ENCODE peak calls at places on chromosomes 12 and 14, in nine cellular contexts. Y is heart left ventricle, W is lower leg skin, C is stomach, R is breast epithelium, H is IMR-90, J is A549, X is thyroid gland, Q is ovary. F is an unnamed sample.

GRCh38 chr14:77033622-77034521 is 5.4 kb upstream of the IRF2BPL start:
- DNase-seq in H (peak; percentile 96), W (peak; percentile 83), X (peak; percentile 90), Y (peak; percentile 91), Q (peak; percentile 87), J (peak; percentile 92), C (peak; percentile 82), R (peak; percentile 84), F (peak; percentile 87)

GRCh38 chr14:32697704-32698103 is 241.0 kb upstream of the NPAS3 start:
- DNase-seq in Q (no peak), H (peak; percentile 54), C (no peak), R (no peak), J (no peak), X (no peak), Y (no peak), W (no peak), F (no peak)

GRCh38 chr14:61677469-61677868 is 17.8 kb upstream of the HIF1A start:
- DNase-seq in W (no peak), Y (no peak), X (no peak), R (no peak), H (no peak), Q (no peak), J (no peak), C (no peak), F (no peak)

GRCh38 chr14:100777366-100778077 is 48.4 kb upstream of the MEG3 start:
- DNase-seq in X (no peak), H (no peak), Q (no peak), R (no peak), C (peak; percentile 1), W (no peak), Y (no peak), J (no peak), F (no peak)

GRCh38 chr12:106428379-106428778 is 70.8 kb downstream of the POLR3B start:
- DNase-seq in C (peak; percentile 28), R (no peak), Q (peak; percentile 40), W (no peak), Y (peak; percentile 17), J (no peak), X (peak; percentile 33), H (peak; percentile 52), F (peak; percentile 44)

GRCh38 chr12:105280966-105281693 is 45.2 kb upstream of the APPL2 start:
- DNase-seq in W (no peak), R (no peak), C (peak; percentile 74), X (no peak), H (no peak), Y (no peak), J (no peak), Q (no peak), F (no peak)

GRCh38 chr14:79161576-79161975 is 991.4 kb downstream of the NRXN3 start:
- DNase-seq in W (no peak), C (no peak), R (no peak), Q (no peak), X (no peak), H (peak; percentile 56), Y (peak; percentile 7), J (no peak), F (peak; percentile 24)

GRCh38 chr12:116677202-116677651 is 60.6 kb downstream of the SPRING1 start:
- DNase-seq in Q (no peak), R (no peak), C (no peak), H (no peak), J (no peak), X (no peak), W (no peak), Y (no peak), F (no peak)

GRCh38 chr14:44404021-44404420 is 103.1 kb downstream of the FSCB start:
- DNase-seq in R (no peak), J (no peak), Q (no peak), W (no peak), H (no peak), Y (no peak), X (peak; percentile 26), C (no peak), F (no peak)

GRCh38 chr12:56151672-56152131 is 685 bp upstream of the MYL6B start:
- DNase-seq in W (peak; percentile 56), J (peak; percentile 94), C (peak; percentile 68), H (no peak), R (no peak), Y (peak; percentile 37), X (peak; percentile 57), Q (peak; percentile 59), F (peak; percentile 74)
- TF ChIP-seq POLR2A in W (no peak), J (peak; percentile 19), C (no peak), H (no peak), R (no peak), Y (no peak), X (no peak), Q (no peak), F (no peak)

DNA sequence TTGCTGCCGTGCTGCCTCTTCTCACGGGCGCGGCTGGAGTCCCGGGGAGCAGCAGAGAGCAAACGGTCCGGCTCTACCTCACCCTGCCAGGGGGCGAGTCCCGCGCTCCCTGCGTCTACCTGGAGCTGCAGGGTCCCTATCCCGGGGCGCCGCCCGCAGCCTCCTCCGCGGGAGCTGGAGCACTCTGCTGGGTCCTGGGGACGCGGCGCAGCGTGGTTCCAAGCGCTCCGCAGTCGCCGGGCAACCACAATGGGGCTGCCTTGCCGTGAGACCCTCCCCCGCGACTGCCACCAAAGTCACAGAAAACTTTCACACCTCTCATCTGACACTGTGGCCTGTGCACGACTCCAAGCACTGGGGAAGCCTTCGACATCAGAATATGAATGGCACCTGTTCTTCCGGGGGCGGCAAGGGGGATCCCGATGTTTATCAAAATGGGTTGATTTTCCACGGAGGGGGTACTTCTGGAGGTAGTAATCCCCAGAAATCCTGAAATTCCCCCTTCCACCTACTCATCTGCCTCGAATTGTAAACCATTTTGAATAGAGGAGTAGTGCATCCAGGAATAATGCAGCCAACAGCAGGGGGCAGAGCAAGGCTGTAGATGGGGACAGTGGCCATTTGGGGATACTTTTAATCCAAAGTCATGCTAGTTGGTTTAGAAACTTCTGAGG is at the start of gene C12orf42:
- DNase-seq in W (no peak), H (no peak), R (peak; percentile 26), Y (no peak), X (no peak), C (no peak), J (peak; percentile 80), Q (no peak), F (peak; percentile 54)
- H3K4me3 ChIP-seq in W (no peak within 1 kb of the TSS), H (no peak within 1 kb of the TSS), R (peak within 1 kb of the TSS; percentile 21), Y (peak within 1 kb of the TSS; percentile 42), X (no peak within 1 kb of the TSS), C (peak within 1 kb of the TSS; percentile 47), J (peak within 1 kb of the TSS; percentile 54), Q (no peak within 1 kb of the TSS), F (peak within 1 kb of the TSS; percentile 56)

GRCh38 chr12:112847708-112848337 is 56.3 kb downstream of the RPH3A start:
- DNase-seq in H (no peak), R (no peak), J (no peak), W (no peak), X (no peak), Q (no peak), C (no peak), Y (no peak), F (no peak)
- TF ChIP-seq CTCF in H (no peak), R (no peak), J (no peak), W (no peak), X (no peak), Q (no peak), C (no peak), Y (no peak), F (no peak)

GRCh38 chr12:46358325-46358700 is 14.3 kb downstream of the SLC38A2 start:
- DNase-seq in H (no peak), R (no peak), J (no peak), Y (no peak), W (no peak), Q (no peak), C (no peak), X (no peak), F (no peak)

GRCh38 chr12:46360908-46361666 is 11.5 kb downstream of the SLC38A2 start:
- DNase-seq in C (no peak), Q (no peak), Y (no peak), H (no peak), W (no peak), R (no peak), J (no peak), X (no peak), F (no peak)

GRCh38 chr12:46358791-46359666 is 13.5 kb downstream of the SLC38A2 start:
- DNase-seq in J (no peak), Q (no peak), C (no peak), X (no peak), W (no peak), Y (no peak), H (no peak), R (no peak), F (no peak)

GRCh38 chr12:46360370-46360769 is 12.2 kb downstream of the SLC38A2 start:
- DNase-seq in J (no peak), X (no peak), R (no peak), H (no peak), C (no peak), W (no peak), Y (no peak), Q (no peak), F (no peak)

GRCh38 chr12:46359667-46360280 is 12.8 kb downstream of the SLC38A2 start:
- DNase-seq in X (no peak), W (no peak), Y (no peak), J (no peak), Q (no peak), C (no peak), H (no peak), R (no peak), F (no peak)
- TF ChIP-seq POLR2A in X (no peak), W (no peak), Y (no peak), J (no peak), Q (no peak), C (no peak), H (no peak), R (no peak), F (no peak)

DNA sequence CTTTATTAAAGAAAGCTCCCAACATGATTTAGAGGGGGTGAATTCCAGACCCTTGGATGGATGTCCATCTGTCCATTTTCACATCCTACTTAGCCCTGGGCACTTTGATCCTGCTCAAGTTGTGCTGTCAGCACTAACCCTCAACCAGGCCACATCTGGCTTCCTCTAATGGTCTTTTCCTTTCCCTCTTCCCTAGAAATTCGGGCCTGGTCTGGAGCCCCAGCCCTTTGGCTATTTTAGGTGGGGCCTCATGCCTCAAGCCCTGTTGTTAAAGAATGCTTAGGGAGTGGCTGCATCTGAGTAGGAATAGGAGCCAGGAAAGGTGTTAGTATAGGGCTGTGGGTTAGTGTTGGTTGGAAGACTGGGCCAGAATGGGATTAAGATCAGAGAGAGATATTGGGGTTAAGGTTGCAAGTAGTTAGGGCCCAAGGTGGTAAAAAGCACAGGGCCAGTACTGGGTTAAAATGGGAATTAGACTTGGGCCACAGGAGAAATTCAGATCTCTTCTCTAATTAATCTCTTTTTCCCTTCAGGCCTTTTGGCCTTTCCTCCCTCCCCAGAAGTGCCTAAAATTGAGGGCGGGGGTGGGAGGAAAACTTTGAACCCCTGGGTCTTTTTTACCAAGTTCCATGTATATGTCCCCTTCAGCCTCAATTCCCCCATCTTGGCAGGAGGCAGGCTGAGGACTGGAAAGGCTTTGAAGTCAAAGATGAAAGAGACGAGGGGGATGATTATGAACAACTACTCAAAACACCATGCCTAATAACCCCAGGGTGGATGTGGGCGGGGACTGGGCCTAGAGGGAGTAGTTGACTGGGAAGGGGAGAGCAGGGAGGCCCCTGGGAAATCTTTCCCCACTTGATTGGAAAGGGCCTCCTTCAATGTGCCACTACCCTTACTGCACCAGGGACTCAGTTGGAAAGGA is 3.9 kb upstream of the ZNF385A start:
- DNase-seq in R (no peak), W (no peak), Y (no peak), H (no peak), X (no peak), C (no peak), J (no peak), Q (no peak), F (no peak)
- H3K4me3 ChIP-seq in R (no peak overlapping the region), W (no peak overlapping the region), Y (no peak overlapping the region), H (no peak overlapping the region), X (no peak overlapping the region), C (no peak overlapping the region), J (no peak overlapping the region), Q (no peak overlapping the region), F (no peak overlapping the region)

GRCh38 chr14:27608377-27608776 is 1010.5 kb upstream of the NOVA1 start:
- DNase-seq in C (no peak), R (no peak), Q (no peak), J (no peak), H (no peak), Y (no peak), W (no peak), X (no peak), F (no peak)
- TF ChIP-seq CTCF in C (no peak), R (no peak), Q (no peak), J (no peak), H (no peak), Y (no peak), W (no peak), X (no peak), F (no peak)